ENCODE peak calls at places on chromosome 11, in five cellular contexts. O, A, K, I and Y are unnamed samples.

GRCh38 chr11:74280494-74280893 is 30.9 kb downstream of the P4HA3 start:
- DNase-seq in O (no peak), A (no peak), K (no peak), I (no peak), Y (no peak)

GRCh38 chr11:128956401-128957203 is 13.9 kb upstream of the TP53AIP1 start:
- DNase-seq in O (no peak), A (peak; percentile 73), K (no peak), I (peak; percentile 23), Y (no peak)

GRCh38 chr11:7512525-7513209 is 1.1 kb upstream of the PPFIBP2 start:
- DNase-seq in O (peak; percentile 70), A (no peak), K (peak; percentile 91), I (peak; percentile 80), Y (no peak)

GRCh38 chr11:59787255-59787588 is 23.4 kb downstream of the MRPL16 start:
- DNase-seq in O (no peak), A (no peak), K (no peak), I (no peak), Y (no peak)

GRCh38 chr11:60864856-60865513 is 2.4 kb upstream of the ZP1 start:
- DNase-seq in O (no peak), A (no peak), K (peak; percentile 41), I (no peak), Y (no peak)

GRCh38 chr11:85628771-85629341 is 463 bp downstream of the TMEM126B start:
- DNase-seq in O (no peak), A (no peak), K (no peak), I (no peak), Y (no peak)

GRCh38 chr11:22459053-22459452 is 120.9 kb downstream of the SLC17A6 start:
- DNase-seq in O (no peak), A (no peak), K (no peak), I (no peak), Y (no peak)

GRCh38 chr11:7019500-7020182 is 505 bp downstream of the ZNF214 start:
- DNase-seq in O (no peak), A (no peak), K (no peak), I (peak; percentile 14), Y (no peak)

GRCh38 chr11:57309106-57310059 is 15.4 kb downstream of the TNKS1BP1 start:
- DNase-seq in O (no peak), A (no peak), K (peak; percentile 74), I (no peak), Y (no peak)

GRCh38 chr11:69452589-69452988 is 28.9 kb upstream of the LINC01488 start:
- DNase-seq in O (no peak), A (no peak), K (no peak), I (no peak), Y (no peak)

GRCh38 chr11:74255741-74256369 is 55.6 kb downstream of the P4HA3 start:
- DNase-seq in O (no peak), A (peak; percentile 29), K (no peak), I (peak; percentile 47), Y (no peak)

GRCh38 chr11:131195801-131196517 is 174.5 kb upstream of the NTM start:
- DNase-seq in O (peak; percentile 41), A (no peak), K (no peak), I (peak; percentile 61), Y (no peak)

GRCh38 chr11:109089144-109089543 is 332.8 kb upstream of the C11orf87 start:
- DNase-seq in O (no peak), A (no peak), K (no peak), I (no peak), Y (no peak)

GRCh38 chr11:47269829-47270305 is at the start of gene MADD:
- DNase-seq in O (peak; percentile 68), A (peak; percentile 55), K (peak; percentile 89), I (peak; percentile 90), Y (no peak)
- TF ChIP-seq POLR2A in O (no peak), A (peak; percentile 52), K (no peak), I (peak; percentile 76), Y (peak; percentile 25)

DNA sequence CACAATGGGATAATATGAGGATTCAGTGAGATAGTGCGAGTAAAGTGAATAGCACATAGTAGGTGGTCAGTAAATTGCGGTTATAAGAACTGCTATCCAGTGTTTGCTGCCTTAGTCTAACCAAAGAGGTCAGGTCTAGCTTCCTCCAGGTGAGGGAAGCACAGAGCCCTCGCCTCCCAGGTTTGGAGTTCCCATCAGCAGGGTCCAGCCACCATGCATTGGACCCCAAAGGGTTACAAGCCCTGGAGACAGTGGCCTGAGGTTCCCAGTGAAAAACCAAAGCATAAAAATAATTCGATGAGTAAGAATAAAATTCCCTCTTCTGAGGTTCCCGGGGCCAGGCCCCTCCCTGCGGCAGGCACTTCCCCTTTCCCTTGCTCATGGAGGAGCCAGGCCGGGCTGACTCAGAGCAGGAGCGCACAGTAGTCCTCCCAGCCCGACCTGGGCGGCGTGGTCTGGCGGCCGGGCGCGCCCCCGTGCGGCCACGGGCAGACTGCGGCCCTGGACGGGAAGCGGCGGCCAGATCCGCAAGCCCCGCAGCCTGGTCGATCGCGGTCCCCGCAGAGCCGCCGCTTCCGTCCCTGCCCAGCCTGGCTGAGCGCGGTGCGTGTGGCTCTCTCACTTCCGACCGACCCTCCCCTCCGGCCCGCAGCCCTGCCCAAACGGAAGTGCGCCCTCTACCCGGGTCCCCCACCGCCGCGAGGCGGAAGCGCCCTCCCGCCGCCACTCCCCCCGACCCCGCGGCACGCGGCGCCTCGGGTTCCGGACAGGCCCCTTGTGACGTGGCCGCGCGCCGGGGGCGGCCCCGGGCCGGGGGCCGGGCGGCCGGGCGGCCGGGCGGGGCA is at the start of gene SLC39A13:
- DNase-seq in O (peak; percentile 93), A (peak; percentile 81), K (peak; percentile 96), I (peak; percentile 94), Y (peak; percentile 94)
- TF ChIP-seq POLR2A in O (peak; percentile 41), A (peak; percentile 70), K (peak; percentile 86), I (peak; percentile 89), Y (peak; percentile 88)

DNA sequence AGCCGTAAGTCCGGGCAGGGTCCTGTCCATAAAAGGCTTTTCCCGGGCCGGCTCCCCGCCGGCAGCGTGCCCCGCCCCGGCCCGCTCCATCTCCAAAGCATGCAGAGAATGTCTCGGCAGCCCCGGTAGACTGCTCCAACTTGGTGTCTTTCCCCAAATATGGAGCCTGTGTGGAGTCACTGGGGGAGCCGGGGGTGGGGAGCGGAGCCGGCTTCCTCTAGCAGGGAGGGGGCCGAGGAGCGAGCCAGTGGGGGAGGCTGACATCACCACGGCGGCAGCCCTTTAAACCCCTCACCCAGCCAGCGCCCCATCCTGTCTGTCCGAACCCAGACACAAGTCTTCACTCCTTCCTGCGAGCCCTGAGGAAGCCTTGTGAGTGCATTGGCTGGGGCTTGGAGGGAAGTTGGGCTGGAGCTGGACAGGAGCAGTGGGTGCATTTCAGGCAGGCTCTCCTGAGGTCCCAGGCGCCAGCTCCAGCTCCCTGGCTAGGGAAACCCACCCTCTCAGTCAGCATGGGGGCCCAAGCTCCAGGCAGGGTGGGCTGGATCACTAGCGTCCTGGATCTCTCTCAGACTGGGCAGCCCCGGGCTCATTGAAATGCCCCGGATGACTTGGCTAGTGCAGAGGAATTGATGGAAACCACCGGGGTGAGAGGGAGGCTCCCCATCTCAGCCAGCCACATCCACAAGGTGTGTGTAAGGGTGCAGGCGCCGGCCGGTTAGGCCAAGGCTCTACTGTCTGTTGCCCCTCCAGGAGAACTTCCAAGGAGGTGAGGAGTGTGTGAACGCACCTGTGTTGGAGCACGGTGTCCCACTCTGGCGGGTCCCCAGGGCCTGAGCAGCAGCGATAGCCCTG is at the start of gene TAGLN:
- DNase-seq in O (peak; percentile 96), A (no peak), K (no peak), I (peak; percentile 76), Y (no peak)
- TF ChIP-seq POLR2A in O (peak; percentile 39), A (no peak), K (no peak), I (peak; percentile 76), Y (no peak)

GRCh38 chr11:126824035-126824607 is 176.4 kb downstream of the KIRREL3 start:
- DNase-seq in O (no peak), A (no peak), K (no peak), I (no peak), Y (no peak)
- TF ChIP-seq POLR2A in O (no peak), A (no peak), K (no peak), I (no peak), Y (no peak)

DNA sequence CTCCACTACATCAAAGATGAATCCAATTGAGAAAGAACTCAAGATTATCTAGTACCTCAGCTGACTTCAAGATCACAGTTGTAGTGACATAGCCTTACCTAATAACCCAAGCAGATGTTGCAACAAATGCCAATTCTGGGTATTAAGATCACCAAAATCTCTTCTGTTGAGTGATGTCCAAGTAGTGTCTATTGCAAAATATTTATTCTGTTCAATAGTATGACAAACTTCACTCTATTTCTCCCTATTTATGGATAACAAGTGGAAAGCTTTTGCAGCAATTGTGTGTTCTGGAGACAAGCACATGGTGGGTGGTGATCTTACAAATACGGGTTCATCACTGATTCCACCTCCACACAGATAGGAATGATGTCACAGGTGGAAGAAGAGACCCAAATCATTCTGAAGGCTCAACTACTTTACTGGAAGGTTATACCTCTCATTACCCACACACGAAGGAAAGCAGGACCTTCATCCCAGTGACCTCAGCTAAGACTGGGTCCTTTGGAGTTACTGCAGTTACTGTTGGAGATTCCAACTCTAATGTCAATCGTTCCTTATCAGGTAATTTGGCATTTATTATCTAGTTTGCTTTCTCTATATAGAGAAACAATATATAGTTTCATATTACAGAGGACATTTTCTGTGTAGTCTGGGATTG is 72.0 kb downstream of the CD44 start:
- DNase-seq in O (no peak), A (no peak), K (no peak), I (no peak), Y (no peak)
- TF ChIP-seq POLR2A in O (no peak), A (no peak), K (no peak), I (no peak), Y (no peak)

GRCh38 chr11:66070604-66071325 is 693 bp downstream of the PACS1 start:
- DNase-seq in O (peak; percentile 52), A (no peak), K (peak; percentile 89), I (peak; percentile 43), Y (no peak)

GRCh38 chr11:66068923-66069714 is 953 bp upstream of the PACS1 start:
- DNase-seq in O (peak; percentile 51), A (no peak), K (no peak), I (peak; percentile 42), Y (no peak)

GRCh38 chr11:66068154-66068821 is 1.8 kb upstream of the PACS1 start:
- DNase-seq in O (peak; percentile 51), A (peak; percentile 42), K (peak; percentile 88), I (peak; percentile 78), Y (no peak)

GRCh38 chr11:66071326-66071870 is 1.3 kb downstream of the PACS1 start:
- DNase-seq in O (no peak), A (no peak), K (no peak), I (no peak), Y (no peak)

GRCh38 chr11:66069715-66070603 is at the start of gene PACS1:
- DNase-seq in O (peak; percentile 52), A (no peak), K (peak; percentile 86), I (peak; percentile 76), Y (no peak)
- TF ChIP-seq POLR2A in O (no peak), A (no peak), K (no peak), I (peak; percentile 45), Y (peak; percentile 41)